ENCODE peak calls at places on chromosomes 3 and 15, in eight cellular contexts. One of them, this sample, is unnamed.

GRCh38 chr3:27022096-27022761 is 347.0 kb downstream of the NEK10 start:
- DNase-seq in CD8-positive, alpha-beta T cell: no peak
- DNase-seq in retinal pigment epithelial cell: no peak
- DNase-seq in nephron progenitor cell: no peak
- DNase-seq in AG10803: peak; percentile 0
- DNase-seq in sigmoid colon: no peak
- DNase-seq in esophagus squamous epithelium: no peak
- DNase-seq in AG09309: no peak
- DNase-seq in this sample: no peak

GRCh38 chr15:49769225-49769624 is 148.4 kb downstream of the DTWD1 start:
- DNase-seq in CD8-positive, alpha-beta T cell: no peak
- DNase-seq in retinal pigment epithelial cell: no peak
- DNase-seq in nephron progenitor cell: no peak
- DNase-seq in AG10803: peak; percentile 10
- DNase-seq in sigmoid colon: no peak
- DNase-seq in esophagus squamous epithelium: no peak
- DNase-seq in AG09309: peak; percentile 8
- DNase-seq in this sample: no peak

GRCh38 chr15:82139823-82140268 is 94.0 kb upstream of the MEX3B start:
- DNase-seq in CD8-positive, alpha-beta T cell: no peak
- DNase-seq in retinal pigment epithelial cell: no peak
- DNase-seq in nephron progenitor cell: no peak
- DNase-seq in AG10803: peak; percentile 70
- DNase-seq in sigmoid colon: no peak
- DNase-seq in esophagus squamous epithelium: no peak
- DNase-seq in AG09309: no peak
- DNase-seq in this sample: no peak

GRCh38 chr15:57031605-57032004 is 113.2 kb downstream of the TCF12 start:
- DNase-seq in CD8-positive, alpha-beta T cell: no peak
- DNase-seq in retinal pigment epithelial cell: peak; percentile 62
- DNase-seq in nephron progenitor cell: no peak
- DNase-seq in AG10803: peak; percentile 30
- DNase-seq in sigmoid colon: peak; percentile 70
- DNase-seq in esophagus squamous epithelium: no peak
- DNase-seq in AG09309: no peak
- DNase-seq in this sample: no peak

GRCh38 chr3:174243194-174243593 is 615.9 kb upstream of the NAALADL2 start:
- DNase-seq in CD8-positive, alpha-beta T cell: no peak
- DNase-seq in retinal pigment epithelial cell: no peak
- DNase-seq in nephron progenitor cell: peak; percentile 4
- DNase-seq in AG10803: peak; percentile 35
- DNase-seq in sigmoid colon: no peak
- DNase-seq in esophagus squamous epithelium: no peak
- DNase-seq in AG09309: peak; percentile 5
- DNase-seq in this sample: no peak

GRCh38 chr3:126129408-126129891 is 45.5 kb upstream of the SLC41A3 start:
- DNase-seq in CD8-positive, alpha-beta T cell: no peak
- DNase-seq in retinal pigment epithelial cell: no peak
- DNase-seq in nephron progenitor cell: peak; percentile 1
- DNase-seq in AG10803: no peak
- DNase-seq in sigmoid colon: peak; percentile 73
- DNase-seq in esophagus squamous epithelium: no peak
- DNase-seq in AG09309: no peak
- DNase-seq in this sample: peak; percentile 86

GRCh38 chr15:52124270-52124878 is 11.8 kb upstream of the BCL2L10 start:
- DNase-seq in CD8-positive, alpha-beta T cell: no peak
- DNase-seq in retinal pigment epithelial cell: no peak
- DNase-seq in nephron progenitor cell: no peak
- DNase-seq in AG10803: peak; percentile 48
- DNase-seq in sigmoid colon: no peak
- DNase-seq in esophagus squamous epithelium: no peak
- DNase-seq in AG09309: no peak
- DNase-seq in this sample: no peak

GRCh38 chr3:60366491-60366890 is 884.8 kb downstream of the FHIT start:
- DNase-seq in CD8-positive, alpha-beta T cell: no peak
- DNase-seq in retinal pigment epithelial cell: peak; percentile 48
- DNase-seq in nephron progenitor cell: no peak
- DNase-seq in AG10803: no peak
- DNase-seq in sigmoid colon: no peak
- DNase-seq in esophagus squamous epithelium: no peak
- DNase-seq in AG09309: no peak
- DNase-seq in this sample: no peak

GRCh38 chr3:81790117-81790516 is 28.7 kb upstream of the GBE1 start:
- DNase-seq in CD8-positive, alpha-beta T cell: no peak
- DNase-seq in retinal pigment epithelial cell: no peak
- DNase-seq in nephron progenitor cell: no peak
- DNase-seq in AG10803: no peak
- DNase-seq in sigmoid colon: no peak
- DNase-seq in esophagus squamous epithelium: no peak
- DNase-seq in AG09309: no peak
- DNase-seq in this sample: no peak

GRCh38 chr3:9525078-9525477 is 28.5 kb downstream of the LHFPL4 start:
- DNase-seq in CD8-positive, alpha-beta T cell: no peak
- DNase-seq in retinal pigment epithelial cell: no peak
- DNase-seq in nephron progenitor cell: no peak
- DNase-seq in AG10803: no peak
- DNase-seq in sigmoid colon: no peak
- DNase-seq in esophagus squamous epithelium: no peak
- DNase-seq in AG09309: no peak
- DNase-seq in this sample: no peak

GRCh38 chr15:29616512-29616911 is 205.8 kb downstream of the TJP1 start:
- DNase-seq in CD8-positive, alpha-beta T cell: no peak
- DNase-seq in retinal pigment epithelial cell: no peak
- DNase-seq in nephron progenitor cell: no peak
- DNase-seq in AG10803: no peak
- DNase-seq in sigmoid colon: no peak
- DNase-seq in esophagus squamous epithelium: no peak
- DNase-seq in AG09309: no peak
- DNase-seq in this sample: no peak

GRCh38 chr15:93420477-93420876 is 331.5 kb upstream of the RGMA start:
- DNase-seq in CD8-positive, alpha-beta T cell: no peak
- DNase-seq in retinal pigment epithelial cell: no peak
- DNase-seq in nephron progenitor cell: no peak
- DNase-seq in AG10803: no peak
- DNase-seq in sigmoid colon: no peak
- DNase-seq in esophagus squamous epithelium: no peak
- DNase-seq in AG09309: no peak
- DNase-seq in this sample: no peak

GRCh38 chr15:69898243-69898642 is 199.5 kb downstream of the TLE3 start:
- DNase-seq in CD8-positive, alpha-beta T cell: no peak
- DNase-seq in retinal pigment epithelial cell: no peak
- DNase-seq in nephron progenitor cell: no peak
- DNase-seq in AG10803: no peak
- DNase-seq in sigmoid colon: no peak
- DNase-seq in esophagus squamous epithelium: no peak
- DNase-seq in AG09309: no peak
- DNase-seq in this sample: no peak
- TF ChIP-seq CTCF in CD8-positive, alpha-beta T cell: no peak
- TF ChIP-seq CTCF in retinal pigment epithelial cell: no peak
- TF ChIP-seq CTCF in nephron progenitor cell: no peak
- TF ChIP-seq CTCF in AG10803: no peak
- TF ChIP-seq CTCF in sigmoid colon: no peak
- TF ChIP-seq CTCF in esophagus squamous epithelium: no peak
- TF ChIP-seq CTCF in AG09309: no peak
- TF ChIP-seq CTCF in this sample: no peak

DNA sequence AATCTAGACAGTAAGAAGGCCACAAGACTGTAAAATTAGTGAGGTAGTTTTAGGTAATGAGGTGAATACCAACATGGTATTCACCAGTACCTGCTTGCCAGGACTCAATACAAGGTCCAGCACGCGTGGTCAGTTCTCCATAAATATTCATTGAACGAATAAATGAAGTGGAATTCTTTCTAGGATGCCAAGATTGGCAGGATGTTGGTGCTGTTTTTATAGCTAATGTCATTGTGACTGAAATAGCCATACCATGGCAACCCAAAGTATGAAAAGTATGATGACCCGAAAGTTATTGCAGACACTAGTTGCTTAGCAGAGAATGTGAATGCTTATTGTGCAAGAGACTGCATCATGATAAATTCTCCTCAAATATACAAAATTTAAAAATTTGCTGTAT is 307.2 kb downstream of the KCNH8 start:
- DNase-seq in CD8-positive, alpha-beta T cell: no peak
- DNase-seq in retinal pigment epithelial cell: no peak
- DNase-seq in nephron progenitor cell: no peak
- DNase-seq in AG10803: no peak
- DNase-seq in sigmoid colon: no peak
- DNase-seq in esophagus squamous epithelium: no peak
- DNase-seq in AG09309: no peak
- DNase-seq in this sample: no peak
- TF ChIP-seq CTCF in CD8-positive, alpha-beta T cell: no peak
- TF ChIP-seq CTCF in retinal pigment epithelial cell: no peak
- TF ChIP-seq CTCF in nephron progenitor cell: no peak
- TF ChIP-seq CTCF in AG10803: no peak
- TF ChIP-seq CTCF in sigmoid colon: no peak
- TF ChIP-seq CTCF in esophagus squamous epithelium: no peak
- TF ChIP-seq CTCF in AG09309: no peak
- TF ChIP-seq CTCF in this sample: no peak

GRCh38 chr3:41286305-41286704 is 87.0 kb downstream of the CTNNB1 start:
- DNase-seq in CD8-positive, alpha-beta T cell: no peak
- DNase-seq in retinal pigment epithelial cell: no peak
- DNase-seq in nephron progenitor cell: no peak
- DNase-seq in AG10803: no peak
- DNase-seq in sigmoid colon: no peak
- DNase-seq in esophagus squamous epithelium: no peak
- DNase-seq in AG09309: no peak
- DNase-seq in this sample: no peak

GRCh38 chr3:41288785-41289184 is 89.5 kb downstream of the CTNNB1 start:
- DNase-seq in CD8-positive, alpha-beta T cell: no peak
- DNase-seq in retinal pigment epithelial cell: no peak
- DNase-seq in nephron progenitor cell: no peak
- DNase-seq in AG10803: no peak
- DNase-seq in sigmoid colon: no peak
- DNase-seq in esophagus squamous epithelium: no peak
- DNase-seq in AG09309: no peak
- DNase-seq in this sample: no peak

GRCh38 chr3:41290306-41290705 is 91.0 kb downstream of the CTNNB1 start:
- DNase-seq in CD8-positive, alpha-beta T cell: no peak
- DNase-seq in retinal pigment epithelial cell: no peak
- DNase-seq in nephron progenitor cell: no peak
- DNase-seq in AG10803: no peak
- DNase-seq in sigmoid colon: no peak
- DNase-seq in esophagus squamous epithelium: no peak
- DNase-seq in AG09309: no peak
- DNase-seq in this sample: no peak

GRCh38 chr3:41293169-41293681 is 93.9 kb downstream of the CTNNB1 start:
- DNase-seq in CD8-positive, alpha-beta T cell: no peak
- DNase-seq in retinal pigment epithelial cell: no peak
- DNase-seq in nephron progenitor cell: no peak
- DNase-seq in AG10803: no peak
- DNase-seq in sigmoid colon: no peak
- DNase-seq in esophagus squamous epithelium: no peak
- DNase-seq in AG09309: no peak
- DNase-seq in this sample: no peak

DNA sequence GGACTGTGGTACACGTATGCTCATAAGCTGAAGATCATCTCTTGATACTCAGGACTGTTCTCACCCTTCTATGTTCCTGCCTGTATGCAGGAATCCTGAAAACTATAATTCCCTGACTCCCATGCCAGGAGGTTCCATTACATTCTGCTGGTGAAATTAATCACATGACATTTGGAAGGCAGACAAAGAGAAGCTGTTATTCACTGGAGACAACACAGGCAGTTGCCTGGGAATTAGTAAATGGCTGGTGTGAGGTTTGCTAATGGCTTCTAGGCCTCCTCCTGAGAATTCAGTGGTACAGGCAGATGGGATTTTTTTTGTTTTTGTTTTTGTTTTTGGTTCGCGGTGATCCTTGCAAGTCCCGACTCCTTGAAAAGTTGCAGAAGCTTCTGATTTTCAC is 91.4 kb downstream of the CTNNB1 start:
- DNase-seq in CD8-positive, alpha-beta T cell: no peak
- DNase-seq in retinal pigment epithelial cell: peak; percentile 41
- DNase-seq in nephron progenitor cell: no peak
- DNase-seq in AG10803: peak; percentile 7
- DNase-seq in sigmoid colon: no peak
- DNase-seq in esophagus squamous epithelium: no peak
- DNase-seq in AG09309: no peak
- DNase-seq in this sample: no peak
- TF ChIP-seq CTCF in CD8-positive, alpha-beta T cell: no peak
- TF ChIP-seq CTCF in retinal pigment epithelial cell: no peak
- TF ChIP-seq CTCF in nephron progenitor cell: no peak
- TF ChIP-seq CTCF in AG10803: no peak
- TF ChIP-seq CTCF in sigmoid colon: no peak
- TF ChIP-seq CTCF in esophagus squamous epithelium: no peak
- TF ChIP-seq CTCF in AG09309: no peak
- TF ChIP-seq CTCF in this sample: no peak

DNA sequence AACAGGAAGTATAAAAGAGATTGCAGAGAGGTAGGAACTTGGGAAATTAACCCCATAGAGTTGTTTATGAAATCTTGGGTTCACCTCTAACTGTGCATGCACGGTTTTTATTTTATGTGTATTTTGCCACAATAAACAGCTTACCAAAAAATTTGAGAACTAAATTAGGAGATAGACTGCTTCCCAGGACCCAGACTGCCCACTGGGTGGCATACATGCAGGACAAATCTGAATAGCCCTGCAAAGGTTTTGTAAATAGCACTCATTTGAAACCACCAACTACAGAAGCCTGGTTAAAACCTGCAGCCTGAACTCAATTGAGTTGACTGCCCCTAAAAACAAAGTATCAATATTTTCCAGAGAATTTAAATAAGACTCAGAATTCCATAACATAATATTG is 96.4 kb upstream of the SLCO2A1 start:
- DNase-seq in CD8-positive, alpha-beta T cell: no peak
- DNase-seq in retinal pigment epithelial cell: no peak
- DNase-seq in nephron progenitor cell: no peak
- DNase-seq in AG10803: no peak
- DNase-seq in sigmoid colon: no peak
- DNase-seq in esophagus squamous epithelium: no peak
- DNase-seq in AG09309: no peak
- DNase-seq in this sample: no peak
- TF ChIP-seq CTCF in CD8-positive, alpha-beta T cell: no peak
- TF ChIP-seq CTCF in retinal pigment epithelial cell: peak; percentile 33
- TF ChIP-seq CTCF in nephron progenitor cell: no peak
- TF ChIP-seq CTCF in AG10803: peak; percentile 25
- TF ChIP-seq CTCF in sigmoid colon: no peak
- TF ChIP-seq CTCF in esophagus squamous epithelium: no peak
- TF ChIP-seq CTCF in AG09309: peak; percentile 17
- TF ChIP-seq CTCF in this sample: no peak

DNA sequence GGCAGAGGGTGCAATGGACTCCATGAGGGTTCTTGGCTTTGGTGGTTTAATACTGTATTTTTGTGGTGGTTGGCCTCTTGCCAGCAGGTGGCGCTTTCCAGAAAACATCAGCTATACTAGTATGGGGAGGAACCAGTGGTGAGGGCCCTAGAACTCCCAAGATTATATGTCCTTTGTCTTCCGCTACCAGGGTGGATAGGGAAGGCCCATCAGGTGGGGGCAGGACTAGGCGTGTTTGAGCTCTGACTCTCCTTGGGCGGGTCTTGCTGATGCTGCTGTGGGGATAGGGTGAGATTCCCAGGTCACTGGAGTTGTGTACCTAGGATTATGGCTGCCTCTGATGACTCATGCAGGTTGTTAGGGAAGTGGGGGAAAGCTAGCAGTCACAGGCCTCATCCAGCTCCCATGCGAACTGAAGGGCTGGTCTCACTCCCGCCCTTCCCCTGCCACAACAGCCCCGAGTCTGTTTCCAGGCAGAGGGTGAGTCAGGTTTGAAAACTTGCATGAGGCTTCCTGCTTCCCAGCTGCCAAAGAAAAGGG is 357.7 kb downstream of the OTOL1 start:
- DNase-seq in CD8-positive, alpha-beta T cell: no peak
- DNase-seq in retinal pigment epithelial cell: peak; percentile 86
- DNase-seq in nephron progenitor cell: peak; percentile 35
- DNase-seq in AG10803: peak; percentile 58
- DNase-seq in sigmoid colon: no peak
- DNase-seq in esophagus squamous epithelium: no peak
- DNase-seq in AG09309: peak; percentile 62
- DNase-seq in this sample: peak; percentile 64
- TF ChIP-seq CTCF in CD8-positive, alpha-beta T cell: no peak
- TF ChIP-seq CTCF in retinal pigment epithelial cell: peak; percentile 42
- TF ChIP-seq CTCF in nephron progenitor cell: peak; percentile 24
- TF ChIP-seq CTCF in AG10803: peak; percentile 6
- TF ChIP-seq CTCF in sigmoid colon: no peak
- TF ChIP-seq CTCF in esophagus squamous epithelium: no peak
- TF ChIP-seq CTCF in AG09309: peak; percentile 18
- TF ChIP-seq CTCF in this sample: peak; percentile 60

This sample was measured in Calu3.